ENCODE peak calls at places on chromosomes 1 and 21, in eight cellular contexts. G is WERI-Rb-1; R is fibroblast of lung; N is heart right ventricle; Z is CD4-positive, alpha-beta T cell; I is uterus; E is H9; C is IMR-90. J is an unnamed sample.

GRCh38 chr1:168766568-168766967 is 37.6 kb upstream of the DPT start:
- DNase-seq in G (no peak), R (no peak), N (no peak), Z (no peak), I (no peak), E (no peak), C (no peak), J (no peak)

GRCh38 chr1:204323887-204324286 is 35.8 kb downstream of the PLEKHA6 start:
- DNase-seq in G (no peak), R (peak; percentile 58), N (no peak), Z (no peak), I (no peak), E (no peak), C (peak; percentile 88), J (peak; percentile 31)

GRCh38 chr1:92882817-92883216 is 51.0 kb downstream of the RPL5 start:
- DNase-seq in G (no peak), R (no peak), N (no peak), Z (peak; percentile 48), I (no peak), E (no peak), C (no peak), J (peak; percentile 32)

GRCh38 chr1:235739124-235739523 is 89.5 kb upstream of the GNG4 start:
- DNase-seq in G (no peak), R (peak; percentile 69), N (no peak), Z (no peak), I (no peak), E (no peak), C (peak; percentile 85), J (no peak)

GRCh38 chr1:240337795-240338194 is 246.1 kb downstream of the FMN2 start:
- DNase-seq in G (no peak), R (peak; percentile 75), N (no peak), Z (no peak), I (peak; percentile 63), E (no peak), C (peak; percentile 86), J (no peak)

GRCh38 chr1:162300057-162300917 is 76.4 kb downstream of the SPATA46 start:
- DNase-seq in G (no peak), R (no peak), N (no peak), Z (no peak), I (no peak), E (no peak), C (no peak), J (peak; percentile 64)

GRCh38 chr1:110319332-110320167 is 19.6 kb upstream of the RBM15 start:
- DNase-seq in G (no peak), R (no peak), N (no peak), Z (no peak), I (no peak), E (no peak), C (no peak), J (no peak)

GRCh38 chr1:203026666-203027663 is 674 bp downstream of the PPFIA4 start:
- DNase-seq in G (peak; percentile 44), R (no peak), N (no peak), Z (no peak), I (no peak), E (peak; percentile 29), C (no peak), J (peak; percentile 7)

GRCh38 chr1:67830226-67830625 is 3.0 kb downstream of the GNG12 start:
- DNase-seq in G (no peak), R (no peak), N (no peak), Z (no peak), I (no peak), E (no peak), C (no peak), J (no peak)

GRCh38 chr1:110412576-110412975 is 5.1 kb upstream of the LAMTOR5 start:
- DNase-seq in G (peak; percentile 82), R (peak; percentile 60), N (peak; percentile 58), Z (peak; percentile 42), I (peak; percentile 23), E (peak; percentile 82), C (peak; percentile 63), J (peak; percentile 77)

GRCh38 chr1:33736496-33736895 is 127.4 kb upstream of the HMGB4 start:
- DNase-seq in G (no peak), R (no peak), N (no peak), Z (no peak), I (no peak), E (no peak), C (no peak), J (no peak)

GRCh38 chr1:29122987-29123870 is 474 bp downstream of the TMEM200B start:
- DNase-seq in G (no peak), R (peak; percentile 58), N (peak; percentile 20), Z (no peak), I (peak; percentile 51), E (no peak), C (peak; percentile 16), J (no peak)

GRCh38 chr1:223230161-223230881 is 87.3 kb upstream of the TLR5 start:
- DNase-seq in G (no peak), R (peak; percentile 75), N (no peak), Z (peak; percentile 20), I (no peak), E (peak; percentile 8), C (peak; percentile 93), J (no peak)

GRCh38 chr1:235736263-235736662 is 86.7 kb upstream of the GNG4 start:
- DNase-seq in G (no peak), R (no peak), N (no peak), Z (no peak), I (no peak), E (no peak), C (peak; percentile 13), J (no peak)

GRCh38 chr1:9282436-9282955 is 10.2 kb upstream of the SPSB1 start:
- DNase-seq in G (no peak), R (no peak), N (no peak), Z (no peak), I (no peak), E (no peak), C (no peak), J (no peak)

GRCh38 chr1:119040906-119041305 is 52.8 kb upstream of the TBX15 start:
- DNase-seq in G (no peak), R (peak; percentile 64), N (no peak), Z (no peak), I (peak; percentile 67), E (no peak), C (peak; percentile 68), J (no peak)

GRCh38 chr21:34129039-34129891 is 55.9 kb downstream of the MRPS6 start:
- DNase-seq in G (no peak), R (peak; percentile 92), N (peak; percentile 79), Z (peak; percentile 41), I (peak; percentile 74), E (peak; percentile 58), C (peak; percentile 92), J (peak; percentile 49)

DNA sequence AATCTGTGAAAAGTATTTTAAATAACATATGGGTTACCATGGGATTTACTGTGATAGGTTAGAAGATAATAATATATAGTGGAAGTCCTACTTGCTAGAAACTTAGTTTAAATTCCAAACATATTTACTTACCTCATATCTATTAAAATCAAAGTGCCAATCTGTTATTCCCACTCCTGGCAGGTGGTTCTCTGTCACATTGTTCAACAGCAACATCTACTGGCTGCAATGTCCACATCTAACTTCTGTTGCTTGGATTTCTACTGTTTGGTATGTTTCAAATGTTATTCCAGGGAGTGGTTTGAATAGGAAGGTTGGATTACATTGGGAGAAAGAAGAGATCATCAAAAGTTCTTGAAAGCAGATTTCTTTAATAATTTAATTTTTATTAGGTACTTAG is 122.5 kb upstream of the NCAM2 start:
- DNase-seq in G (no peak), R (no peak), N (no peak), Z (no peak), I (no peak), E (no peak), C (no peak), J (no peak)
- TF ChIP-seq CTCF in G (no peak), R (no peak), N (no peak), Z (no peak), I (no peak), E (peak; percentile 64), C (no peak), J (no peak)

GRCh38 chr21:32717851-32718316 is 9.9 kb downstream of the SYNJ1 start:
- DNase-seq in G (no peak), R (no peak), N (no peak), Z (no peak), I (no peak), E (no peak), C (peak; percentile 1), J (no peak)
- H3K27ac ChIP-seq in G (no peak overlapping the region), R (no peak overlapping the region), N (no peak overlapping the region), Z (no peak overlapping the region), I (no peak overlapping the region), E (no peak overlapping the region), C (no peak overlapping the region), J (peak overlapping the region; percentile 41)

GRCh38 chr21:36388835-36389234 is 3.6 kb downstream of the CHAF1B start:
- DNase-seq in G (no peak), R (peak; percentile 35), N (no peak), Z (no peak), I (no peak), E (peak; percentile 64), C (peak; percentile 54), J (peak; percentile 56)
- TF ChIP-seq CTCF in G (no peak), R (no peak), N (no peak), Z (no peak), I (no peak), E (peak; percentile 46), C (peak; percentile 20), J (peak; percentile 12)

GRCh38 chr21:46222436-46223116 is 6.0 kb downstream of the LSS start:
- DNase-seq in G (no peak), R (no peak), N (no peak), Z (no peak), I (no peak), E (no peak), C (no peak), J (no peak)
- H3K27ac ChIP-seq in G (no peak overlapping the region), R (no peak overlapping the region), N (no peak overlapping the region), Z (no peak overlapping the region), I (no peak overlapping the region), E (no peak overlapping the region), C (no peak overlapping the region), J (no peak overlapping the region)

GRCh38 chr1:213065800-213066199 is 14.8 kb downstream of the RPS6KC1 start:
- DNase-seq in G (no peak), R (no peak), N (no peak), Z (no peak), I (no peak), E (no peak), C (no peak), J (no peak)

GRCh38 chr1:213075725-213076124 is 24.7 kb downstream of the RPS6KC1 start:
- DNase-seq in G (no peak), R (no peak), N (no peak), Z (no peak), I (no peak), E (no peak), C (no peak), J (no peak)

GRCh38 chr1:213067366-213067765 is 16.3 kb downstream of the RPS6KC1 start:
- DNase-seq in G (no peak), R (no peak), N (no peak), Z (no peak), I (no peak), E (no peak), C (no peak), J (no peak)

GRCh38 chr1:213066363-213066762 is 15.3 kb downstream of the RPS6KC1 start:
- DNase-seq in G (no peak), R (no peak), N (no peak), Z (no peak), I (no peak), E (no peak), C (no peak), J (no peak)

GRCh38 chr1:213070399-213070798 is 19.4 kb downstream of the RPS6KC1 start:
- DNase-seq in G (no peak), R (peak; percentile 92), N (peak; percentile 7), Z (no peak), I (no peak), E (no peak), C (peak; percentile 86), J (no peak)
- TF ChIP-seq CTCF in G (no peak), R (peak; percentile 8), N (no peak), Z (no peak), I (no peak), E (peak; percentile 8), C (peak; percentile 43), J (no peak)

J was measured in upper lobe of left lung.